ENCODE peak calls at places on chromosomes 4 and X, in six cellular contexts. T is endodermal cell, C is transverse colon, L is mammary epithelial cell, I is HCT116, Y is GM23338. X is an unnamed sample.

GRCh38 chrX:34813618-34814017 is 129.0 kb upstream of the FAM47B start:
- DNase-seq in C (no peak), T (no peak), Y (no peak), I (no peak), L (peak), X (no peak)

GRCh38 chrX:42195506-42195905 is 272.2 kb upstream of the CASK start:
- DNase-seq in Y (peak), L (no peak), T (peak), C (no peak), I (no peak), X (no peak)

GRCh38 chrX:48972214-48973164 is 845 bp upstream of the KCND1 start:
- DNase-seq in C (peak), L (no peak), Y (peak), T (peak), I (peak), X (peak)

GRCh38 chr4:38046735-38047487 is 86.7 kb downstream of the PTTG2 start:
- DNase-seq in Y (peak), L (no peak), C (no peak), I (no peak), T (peak), X (no peak)

GRCh38 chr4:150573534-150573933 is 8.4 kb upstream of the MAB21L2 start:
- DNase-seq in C (no peak), Y (no peak), L (peak), T (no peak), I (no peak), X (no peak)

GRCh38 chr4:15778191-15778741 is at the start of gene CD38:
- DNase-seq in Y (peak), T (peak), L (no peak), C (peak), I (no peak), X (peak)

GRCh38 chrX:130691576-130691975 is 211.4 kb downstream of the ENOX2 start:
- DNase-seq in I (no peak), Y (no peak), C (no peak), T (no peak), L (no peak), X (no peak)

GRCh38 chrX:144275826-144276225 is 392.0 kb downstream of the UBE2NL start:
- DNase-seq in Y (no peak), L (no peak), T (no peak), C (no peak), I (no peak), X (no peak)

GRCh38 chrX:96425204-96425603 is 259.4 kb upstream of the DIAPH2 start:
- DNase-seq in C (no peak), Y (no peak), L (no peak), I (no peak), T (no peak), X (no peak)

GRCh38 chr4:164252286-164252685 is 501.6 kb upstream of the SMIM31 start:
- DNase-seq in C (no peak), L (peak), Y (peak), T (peak), I (no peak), X (no peak)

GRCh38 chr4:95537181-95537580 is 11.6 kb downstream of the UNC5C start:
- DNase-seq in C (no peak), L (peak), I (no peak), T (no peak), Y (no peak), X (no peak)

GRCh38 chr4:152352645-152353116 is 183.2 kb downstream of the FBXW7 start:
- DNase-seq in L (peak), C (peak), T (peak), Y (peak), I (peak), X (peak)

GRCh38 chr4:175542787-175543186 is 269.3 kb downstream of the GPM6A start:
- DNase-seq in C (no peak), L (no peak), Y (no peak), T (no peak), I (no peak), X (no peak)

GRCh38 chrX:70592091-70592490 is 147.5 kb downstream of the DLG3 start:
- DNase-seq in L (peak), C (no peak), I (peak), Y (no peak), T (no peak), X (no peak)

GRCh38 chr4:56345461-56345860 is 41.8 kb downstream of the AASDH start:
- DNase-seq in I (no peak), C (no peak), Y (no peak), L (no peak), T (no peak), X (no peak)

GRCh38 chr4:112626228-112626627 is 10.5 kb downstream of the ZGRF1 start:
- DNase-seq in I (no peak), L (no peak), Y (no peak), C (no peak), T (no peak), X (no peak)

GRCh38 chrX:97167333-97167732 is 283.6 kb downstream of the RPA4 start:
- DNase-seq in C (no peak), Y (no peak), T (no peak), I (no peak), L (no peak), X (no peak)

GRCh38 chr4:43234626-43235025 is 342.1 kb downstream of the GRXCR1 start:
- DNase-seq in T (peak), L (no peak), C (no peak), I (no peak), Y (peak), X (no peak)

GRCh38 chr4:165716472-165716871 is 156.6 kb upstream of the TLL1 start:
- DNase-seq in I (no peak), L (no peak), C (no peak), Y (no peak), T (no peak), X (no peak)

GRCh38 chr4:98786866-98787265 is 128.5 kb upstream of the TSPAN5 start:
- DNase-seq in Y (no peak), C (no peak), T (no peak), L (no peak), I (no peak), X (no peak)

GRCh38 chr4:143286058-143286457 is 50.6 kb upstream of the GAB1 start:
- DNase-seq in C (no peak), I (no peak), L (no peak), Y (no peak), T (no peak), X (no peak)

GRCh38 chrX:75603833-75604232 is 81.0 kb upstream of the ZDHHC15 start:
- DNase-seq in Y (peak), C (no peak), T (no peak), I (no peak), L (peak), X (no peak)

GRCh38 chr4:163875327-163875726 is 380.8 kb downstream of the TMA16 start:
- DNase-seq in T (no peak), C (no peak), I (no peak), L (peak), Y (no peak), X (no peak)

GRCh38 chr4:71526626-71527406 is 188.0 kb downstream of the SLC4A4 start:
- DNase-seq in T (peak), C (no peak), L (no peak), Y (peak), I (peak), X (no peak)

GRCh38 chrX:140701480-140701879 is 8.1 kb upstream of the LINC00632 start:
- DNase-seq in I (no peak), L (no peak), Y (peak), C (no peak), T (no peak), X (no peak)

GRCh38 chr4:143784567-143784966 is 84.1 kb upstream of the FREM3 start:
- DNase-seq in I (no peak), T (no peak), L (no peak), C (no peak), Y (peak), X (no peak)

DNA sequence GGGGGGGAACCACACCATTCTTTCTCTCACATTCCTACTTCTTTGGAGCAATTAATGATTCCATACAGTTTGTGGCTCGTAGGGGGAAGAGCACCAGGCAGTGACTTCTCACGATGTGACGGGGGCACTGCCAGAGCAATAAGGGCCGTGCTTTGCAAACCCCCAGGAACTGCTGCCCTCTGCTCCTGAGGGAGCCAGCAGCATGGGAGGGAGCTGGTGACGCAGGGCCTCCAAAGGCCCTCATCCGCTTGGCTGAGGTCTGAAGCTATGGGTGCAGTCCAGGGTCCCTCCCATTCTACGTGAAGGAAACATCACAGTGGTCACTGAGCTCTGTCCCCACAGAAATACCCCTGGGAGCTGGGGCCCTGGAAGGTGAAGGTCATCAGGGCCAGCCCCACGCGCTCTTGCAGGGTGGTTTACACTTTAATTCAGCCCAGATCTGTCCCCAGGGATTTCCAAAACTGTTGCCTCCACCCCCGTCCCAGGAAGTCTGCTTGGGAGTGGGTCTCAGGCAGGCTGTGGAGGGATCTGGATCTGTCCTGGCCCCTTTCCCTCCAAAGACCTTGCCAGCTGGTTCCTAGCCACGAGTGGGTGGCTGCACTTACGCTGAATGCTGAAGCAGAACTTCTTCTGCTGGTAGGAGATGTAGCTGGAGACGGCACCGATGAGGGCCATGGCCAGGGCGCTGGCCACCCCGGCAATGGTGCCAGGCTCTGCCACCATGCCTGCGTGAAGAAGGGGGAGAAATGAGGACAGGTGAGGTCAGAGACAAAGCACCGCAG is 82.6 kb downstream of the MTMR1 start:
- DNase-seq in T (peak), Y (no peak), I (no peak), C (no peak), L (no peak), X (no peak)
- H3K4me3 ChIP-seq in T (no peak), Y (no peak), I (no peak), C (no peak), L (no peak), X (no peak)

GRCh38 chr4:10096201-10096975 is 20.2 kb downstream of the WDR1 start:
- DNase-seq in I (peak), T (no peak), C (peak), L (peak), Y (no peak), X (peak)
- H3K27ac ChIP-seq in I (peak), T (no peak), C (peak), L (peak), Y (no peak), X (peak)

DNA sequence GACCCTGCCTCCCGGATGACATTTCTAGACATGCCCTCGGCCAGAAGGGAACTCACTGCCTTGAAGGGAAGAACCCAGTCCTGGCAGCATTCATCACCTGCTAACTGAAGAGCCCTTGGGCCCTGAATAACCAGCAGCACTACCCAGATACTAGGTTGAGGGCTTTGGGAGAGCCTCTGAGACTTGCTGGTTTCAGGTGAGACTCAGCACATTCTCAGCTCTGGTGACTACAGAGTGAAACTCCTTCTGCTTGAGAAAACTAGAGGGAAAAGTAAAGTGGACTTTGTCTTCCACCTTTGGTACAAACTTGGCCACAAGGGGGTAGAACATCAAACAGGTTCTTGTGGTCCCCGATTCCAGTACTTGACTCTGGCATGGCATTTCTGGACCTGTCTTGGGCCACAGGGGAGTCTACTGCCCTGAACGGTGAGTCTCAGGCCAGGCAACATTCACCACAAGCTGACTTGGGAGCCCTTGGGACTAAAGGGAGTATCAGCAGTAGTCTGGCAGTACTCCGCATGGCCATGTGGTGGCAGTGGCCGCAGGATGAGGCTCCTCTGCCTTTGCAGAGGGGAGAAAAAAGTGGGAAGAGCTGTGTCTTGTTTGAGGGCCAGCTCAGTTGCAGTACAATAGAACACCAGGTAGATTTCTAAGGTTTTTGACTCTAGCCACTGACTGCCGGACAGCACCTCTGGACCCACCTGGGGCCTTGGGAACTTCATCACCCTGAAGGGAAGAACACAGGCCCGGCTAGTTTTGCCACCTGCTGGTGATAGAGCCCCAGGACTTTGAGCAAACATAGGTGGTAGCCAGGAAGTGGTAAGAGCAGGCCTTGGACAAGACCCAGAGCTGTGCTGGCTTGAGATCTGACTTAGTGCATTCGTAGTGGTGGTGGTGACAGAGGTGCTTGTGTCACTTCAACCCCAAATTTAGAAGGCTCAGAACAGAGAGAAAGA is 414.8 kb downstream of the OPHN1 start:
- DNase-seq in T (peak), Y (peak), C (no peak), I (peak), L (peak), X (no peak)
- TF ChIP-seq CTCF in T (peak), Y (peak), C (peak), I (peak), L (peak), X (no peak)

DNA sequence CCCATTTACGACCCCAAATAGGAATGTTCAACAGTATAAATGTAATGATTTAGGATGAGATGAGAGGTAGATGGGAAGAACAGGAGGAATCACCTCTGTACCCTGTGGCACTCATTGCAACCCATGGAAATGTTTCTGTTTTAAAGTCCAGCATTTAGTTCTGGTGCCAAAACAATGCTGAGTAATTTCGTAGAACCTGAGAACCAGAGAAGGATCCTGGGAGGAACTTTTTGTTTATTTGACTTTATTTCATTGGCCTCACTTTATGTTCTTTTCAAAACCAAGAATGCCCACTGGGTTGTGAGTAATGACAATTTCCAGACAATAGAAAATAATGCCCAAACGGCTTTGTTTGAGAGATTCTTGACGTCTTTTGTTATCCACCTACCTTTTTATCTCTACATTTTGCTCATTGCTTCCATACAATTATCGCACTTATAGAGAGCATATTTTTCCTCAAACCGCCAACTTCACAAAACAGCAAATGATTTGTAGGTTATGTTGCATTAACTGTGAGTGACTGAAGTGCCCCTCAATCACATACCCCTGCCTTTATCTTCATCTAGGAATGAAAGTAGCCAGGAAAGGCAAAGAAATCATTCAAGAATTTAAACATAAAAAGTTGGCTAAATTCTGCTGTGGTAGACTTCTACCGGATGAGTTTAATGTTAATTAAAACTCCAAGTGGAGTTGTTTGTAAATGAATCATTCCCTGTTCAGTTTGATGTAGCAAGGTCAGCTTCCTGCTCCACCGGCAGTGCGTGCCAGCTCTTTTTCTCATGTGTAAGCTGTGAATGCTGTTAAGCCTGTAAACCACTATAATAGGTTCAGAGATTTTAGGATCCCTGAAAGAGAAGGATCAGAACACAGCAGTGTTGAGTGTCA is 111.5 kb downstream of the SHROOM3 start:
- DNase-seq in Y (no peak), T (peak), C (peak), L (peak), I (no peak), X (no peak)
- H3K4me3 ChIP-seq in Y (no peak), T (no peak), C (no peak), L (no peak), I (no peak), X (no peak)

GRCh38 chr4:17589355-17589754 is 12.4 kb downstream of the LAP3 start:
- DNase-seq in Y (no peak), C (no peak), I (no peak), L (no peak), T (no peak), X (no peak)

GRCh38 chr4:17584502-17585213 is 7.7 kb downstream of the LAP3 start:
- DNase-seq in Y (peak), L (no peak), T (no peak), I (no peak), C (no peak), X (no peak)

GRCh38 chr4:17583944-17584343 is 6.9 kb downstream of the LAP3 start:
- DNase-seq in L (no peak), C (no peak), I (no peak), Y (no peak), T (no peak), X (no peak)

GRCh38 chr4:17587094-17587822 is 10.3 kb downstream of the LAP3 start:
- DNase-seq in Y (no peak), T (no peak), I (no peak), C (no peak), L (no peak), X (no peak)
- H3K27ac ChIP-seq in Y (no peak), T (no peak), I (no peak), C (no peak), L (no peak), X (no peak)

DNA sequence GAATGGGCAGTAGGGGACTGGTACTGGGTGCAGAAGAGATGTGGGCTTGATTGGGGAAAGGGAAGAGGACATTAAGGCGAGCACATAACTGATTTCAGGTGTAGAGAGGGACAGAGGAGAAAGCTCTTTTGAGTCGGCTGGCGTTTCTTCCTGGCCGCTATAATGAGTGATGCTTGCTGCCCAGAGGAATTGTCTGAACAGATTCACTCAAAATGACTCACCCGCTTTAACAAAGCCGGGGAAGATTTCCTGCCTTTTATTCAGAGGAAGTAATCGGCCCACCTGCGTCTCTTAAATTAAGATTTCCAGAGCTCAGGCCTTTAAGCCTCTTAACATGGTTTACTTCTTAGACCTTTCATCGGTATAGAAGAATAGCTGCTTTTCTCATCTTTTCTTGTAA is 102.1 kb upstream of the AP1S2 start:
- DNase-seq in C (no peak), Y (peak), L (peak), T (peak), I (no peak), X (no peak)
- TF ChIP-seq CTCF in C (no peak), Y (no peak), L (no peak), T (no peak), I (no peak), X (no peak)

DNA sequence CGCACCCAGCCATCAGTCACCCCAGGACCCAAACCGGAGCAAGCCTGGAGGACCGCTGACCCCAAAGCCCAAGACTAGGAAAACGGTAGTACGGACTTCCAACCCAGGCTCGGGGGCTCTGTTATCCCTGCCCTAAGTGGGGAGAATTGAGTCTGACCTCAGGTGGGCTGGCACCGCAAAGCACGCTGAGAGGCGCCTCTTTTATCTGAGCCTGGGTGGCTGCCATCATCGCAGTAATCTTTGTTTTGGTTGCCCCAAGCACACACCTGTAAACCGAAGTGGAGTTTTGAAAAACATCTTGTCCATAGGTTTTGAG is 894 bp upstream of the SH3RF1 start:
- DNase-seq in Y (no peak), C (peak), L (no peak), I (no peak), T (no peak), X (no peak)
- H3K4me3 ChIP-seq in Y (peak), C (peak), L (peak), I (peak), T (peak), X (peak)

GRCh38 chr4:128635939-128636551 is 173.5 kb upstream of the JADE1 start:
- DNase-seq in I (no peak), C (no peak), T (peak), L (no peak), Y (no peak), X (no peak)
- H3K27ac ChIP-seq in I (no peak), C (no peak), T (peak), L (no peak), Y (peak), X (peak)

DNA sequence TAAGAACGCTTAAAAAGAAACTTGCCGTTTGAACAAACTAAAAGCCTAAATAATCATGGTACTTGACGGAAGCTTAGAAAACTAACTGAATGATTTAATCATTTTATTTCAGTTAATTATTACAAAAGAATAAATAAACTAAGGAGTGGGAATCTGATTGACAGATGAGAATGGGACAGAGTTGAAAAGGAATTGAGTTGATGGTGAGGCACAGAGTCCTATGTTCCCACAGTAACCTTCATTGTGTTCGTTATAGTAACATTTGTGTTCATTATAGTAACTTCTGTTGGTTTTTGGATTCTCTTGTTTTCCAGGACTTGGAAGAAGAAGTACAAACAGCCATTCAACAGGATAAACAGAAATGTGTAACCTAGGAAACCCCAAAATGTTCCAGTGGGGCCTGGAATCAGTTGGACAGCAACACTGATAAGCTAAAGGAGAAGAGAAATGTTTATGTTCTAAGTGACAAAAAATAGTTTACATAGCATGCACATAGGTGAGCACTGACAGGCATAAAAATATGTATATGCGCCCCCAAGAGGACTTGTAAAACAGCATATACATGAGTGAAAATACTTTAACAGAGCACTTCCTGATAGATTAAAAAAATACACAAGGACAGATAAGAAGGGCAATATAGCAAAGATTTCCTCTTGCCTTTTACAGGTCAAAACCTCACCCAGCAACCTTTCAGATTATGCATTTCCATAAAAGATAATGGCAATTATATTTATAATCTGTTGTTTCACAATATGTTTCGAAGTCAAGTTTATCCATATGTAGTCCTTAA is 218.6 kb upstream of the HTR2C start:
- DNase-seq in C (no peak), T (no peak), I (no peak), L (no peak), Y (no peak), X (no peak)
- TF ChIP-seq CTCF in C (no peak), T (no peak), I (no peak), L (no peak), Y (no peak), X (no peak)

X was measured in lung.